ENCODE peak calls at places on chromosomes 7 and 10, in six cellular contexts. P is endodermal cell, X is bronchial epithelial cell, W is fibroblast of the aortic adventitia, U is esophagus squamous epithelium, A is cardiac muscle cell. H is an unnamed sample.

GRCh38 chr7:159231017-159231416 is 86.3 kb upstream of the VIPR2 start:
- DNase-seq in P (no peak), X (no peak), W (no peak), A (no peak), U (no peak), H (no peak)

GRCh38 chr7:121544726-121545125 is 148.6 kb upstream of the FAM3C start:
- DNase-seq in A (peak; percentile 94), U (no peak), X (peak; percentile 99), W (peak; percentile 96), P (peak; percentile 63), H (peak; percentile 9)

GRCh38 chr7:21579341-21580072 is 36.7 kb downstream of the DNAH11 start:
- DNase-seq in X (peak; percentile 61), U (no peak), W (no peak), P (no peak), A (no peak), H (no peak)

GRCh38 chr10:23331567-23332290 is 12.9 kb downstream of the C10orf67 start:
- DNase-seq in P (no peak), A (peak; percentile 91), X (peak; percentile 99), W (peak; percentile 81), U (no peak), H (no peak)

GRCh38 chr10:98848361-98848760 is 387.3 kb downstream of the HPSE2 start:
- DNase-seq in P (no peak), W (no peak), U (no peak), A (no peak), X (peak; percentile 3), H (no peak)

GRCh38 chr10:124916098-124916584 is 25.8 kb upstream of the ZRANB1 start:
- DNase-seq in U (no peak), X (no peak), P (no peak), W (peak; percentile 42), A (peak; percentile 38), H (peak; percentile 34)

GRCh38 chr10:31602541-31603244 is 283.7 kb downstream of the ZEB1 start:
- DNase-seq in A (peak; percentile 84), X (peak; percentile 60), U (no peak), P (peak; percentile 80), W (peak; percentile 87), H (peak; percentile 7)

GRCh38 chr7:20804376-20804775 is 17.7 kb upstream of the SP8 start:
- DNase-seq in X (peak; percentile 55), U (no peak), W (no peak), A (no peak), P (no peak), H (no peak)

GRCh38 chr10:35347088-35347487 is 10.8 kb downstream of the CCNY start:
- DNase-seq in U (no peak), A (no peak), W (peak; percentile 37), X (no peak), P (no peak), H (no peak)

GRCh38 chr7:100509213-100509612 is 25.5 kb downstream of the NYAP1 start:
- DNase-seq in X (peak; percentile 97), P (no peak), W (peak; percentile 79), U (no peak), A (peak; percentile 94), H (no peak)

GRCh38 chr10:15168296-15168780 is at the start of gene NMT2:
- DNase-seq in P (peak; percentile 96), X (peak; percentile 53), W (no peak), U (peak; percentile 60), A (no peak), H (peak; percentile 85)

GRCh38 chr7:3338161-3338560 is 37.1 kb downstream of the SDK1 start:
- DNase-seq in X (peak; percentile 0), P (no peak), A (no peak), U (no peak), W (no peak), H (no peak)

GRCh38 chr7:154929006-154929726 is 73.8 kb downstream of the PAXIP1 start:
- DNase-seq in P (no peak), A (peak; percentile 1), W (peak; percentile 10), X (no peak), U (no peak), H (peak; percentile 66)

GRCh38 chr7:149783386-149784250 is 10.2 kb upstream of the ZNF467 start:
- DNase-seq in X (no peak), U (no peak), P (peak; percentile 68), W (no peak), A (no peak), H (no peak)

GRCh38 chr10:79143879-79144278 is 75.1 kb downstream of the ZMIZ1 start:
- DNase-seq in X (no peak), P (no peak), A (no peak), W (no peak), U (no peak), H (no peak)

GRCh38 chr10:120800528-120801323 is 50.4 kb upstream of the WDR11 start:
- DNase-seq in P (peak; percentile 73), X (no peak), A (no peak), U (no peak), W (no peak), H (no peak)

GRCh38 chr10:56383806-56384205 is 22.7 kb upstream of the ZWINT start:
- DNase-seq in A (no peak), P (no peak), U (no peak), X (no peak), W (no peak), H (no peak)

GRCh38 chr7:96654630-96655188 is 54.9 kb downstream of the SEM1 start:
- DNase-seq in X (no peak), U (no peak), W (no peak), A (no peak), P (no peak), H (no peak)

GRCh38 chr7:30923774-30924413 is 12.2 kb downstream of the AQP1 start:
- DNase-seq in U (no peak), P (peak; percentile 23), W (no peak), X (no peak), A (no peak), H (no peak)

GRCh38 chr7:100730136-100730800 is 3.1 kb upstream of the ZAN start:
- DNase-seq in X (no peak), A (no peak), P (no peak), W (no peak), U (no peak), H (no peak)

GRCh38 chr10:69338547-69339450 is 60.5 kb downstream of the HK1 start:
- DNase-seq in X (no peak), U (no peak), A (no peak), P (peak; percentile 39), W (peak; percentile 64), H (no peak)

GRCh38 chr10:118721005-118721876 is 33.5 kb downstream of the CACUL1 start:
- DNase-seq in P (peak; percentile 73), X (peak; percentile 54), U (no peak), A (peak; percentile 69), W (peak; percentile 79), H (peak; percentile 56)

GRCh38 chr10:24008164-24009066 is 200.5 kb upstream of the KIAA1217 start:
- DNase-seq in A (peak; percentile 29), P (peak; percentile 50), U (no peak), X (peak; percentile 84), W (peak; percentile 52), H (no peak)

GRCh38 chr10:27890971-27891370 is 107.9 kb downstream of the ODAD2 start:
- DNase-seq in X (no peak), U (no peak), W (no peak), P (no peak), A (no peak), H (no peak)

GRCh38 chr10:97109562-97109961 is 76.2 kb downstream of the SLIT1 start:
- DNase-seq in P (peak; percentile 41), U (no peak), A (no peak), W (no peak), X (no peak), H (no peak)

GRCh38 chr10:11595395-11595692 is 16.1 kb downstream of the USP6NL start:
- DNase-seq in X (peak; percentile 24), W (peak; percentile 57), A (peak; percentile 44), U (no peak), P (no peak), H (no peak)

GRCh38 chr10:19872504-19873271 is 56.5 kb downstream of the PLXDC2 start:
- DNase-seq in P (no peak), A (no peak), W (peak; percentile 2), U (no peak), X (no peak), H (no peak)
- H3K4me3 ChIP-seq in P (no peak overlapping the region), A (no peak overlapping the region), W (no peak overlapping the region), U (no peak overlapping the region), X (no peak overlapping the region), H (no peak overlapping the region)

GRCh38 chr10:339038-339391 is 203.8 kb downstream of the ZMYND11 start:
- DNase-seq in A (no peak), U (no peak), X (peak; percentile 55), W (peak; percentile 40), P (no peak), H (no peak)
- H3K4me3 ChIP-seq in A (no peak overlapping the region), U (no peak overlapping the region), X (no peak overlapping the region), W (no peak overlapping the region), P (no peak overlapping the region), H (no peak overlapping the region)

GRCh38 chr10:3805227-3805790 is 20.3 kb upstream of the KLF6 start:
- DNase-seq in X (peak; percentile 92), A (peak; percentile 71), P (no peak), U (no peak), W (peak; percentile 46), H (peak; percentile 71)

GRCh38 chr10:3802526-3803002 is 17.6 kb upstream of the KLF6 start:
- DNase-seq in U (no peak), P (no peak), X (no peak), W (no peak), A (no peak), H (no peak)

GRCh38 chr10:3803295-3803883 is 18.4 kb upstream of the KLF6 start:
- DNase-seq in P (no peak), A (peak; percentile 46), X (peak; percentile 82), U (no peak), W (no peak), H (no peak)

GRCh38 chr10:3805791-3806381 is 20.9 kb upstream of the KLF6 start:
- DNase-seq in P (peak; percentile 91), A (peak; percentile 86), X (peak; percentile 75), U (no peak), W (peak; percentile 92), H (peak; percentile 66)

GRCh38 chr10:3803884-3804741 is 19.1 kb upstream of the KLF6 start:
- DNase-seq in U (no peak), P (no peak), A (peak; percentile 45), X (no peak), W (no peak), H (peak; percentile 26)
- H3K4me3 ChIP-seq in U (no peak overlapping the region), P (no peak overlapping the region), A (no peak overlapping the region), X (no peak overlapping the region), W (no peak overlapping the region), H (no peak overlapping the region)

DNA sequence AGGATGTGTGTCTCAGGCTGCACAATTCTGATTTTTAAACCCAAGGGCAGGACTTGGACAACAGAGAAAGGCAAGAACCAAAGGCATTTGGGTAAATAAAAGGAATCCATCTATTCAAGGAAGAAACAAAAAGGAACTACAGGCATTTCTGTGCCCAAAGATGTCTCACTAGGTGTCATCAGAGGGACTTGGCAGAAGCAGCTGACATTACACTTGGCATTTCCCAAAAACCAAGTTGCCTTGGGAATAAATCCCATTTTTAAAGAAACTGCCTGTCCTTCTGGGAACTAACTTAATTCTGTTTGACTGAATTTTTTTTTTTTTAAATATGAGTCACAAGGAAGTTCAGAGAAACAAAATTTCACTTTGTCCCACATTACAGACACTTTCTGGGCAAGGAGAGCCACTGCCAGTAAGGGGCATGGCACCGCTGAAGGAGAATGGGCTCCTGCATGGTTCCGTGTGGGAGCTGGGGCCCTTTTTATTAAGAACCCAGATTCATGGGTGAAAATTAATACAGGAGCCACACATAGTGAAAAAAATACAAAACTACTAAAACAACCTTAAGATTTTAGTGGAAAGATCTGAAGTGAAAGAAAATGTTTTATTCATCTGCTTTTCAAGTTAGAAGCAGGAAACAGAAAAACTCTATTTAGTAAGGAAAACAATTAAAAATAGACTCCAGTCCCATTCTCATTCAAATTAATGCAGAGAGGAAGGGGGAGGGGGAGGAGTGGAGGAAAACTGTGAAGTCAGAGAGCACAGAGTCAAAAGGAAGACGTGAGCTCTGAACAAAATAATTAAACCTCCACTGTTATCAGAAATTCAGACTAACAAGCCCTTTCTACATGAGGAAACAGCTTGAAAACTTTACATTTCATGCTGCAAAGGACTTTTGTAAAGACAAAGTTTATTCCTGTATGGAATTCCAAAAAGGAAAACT is 118.4 kb upstream of the PDLIM1 start:
- DNase-seq in P (no peak), W (no peak), U (no peak), X (no peak), A (no peak), H (no peak)
- H3K4me3 ChIP-seq in P (no peak overlapping the region), W (no peak overlapping the region), U (no peak overlapping the region), X (no peak overlapping the region), A (no peak overlapping the region), H (no peak overlapping the region)

H was measured in small intestine.